ENCODE peak calls at places on chromosome 1, in nine cellular contexts. One of them, this sample, is unnamed. For H3K4me1, the result is how much of the 10 kb centered on the place peaks cover.

GRCh38 chr1:20290624-20291597 is at the start of gene VWA5B1:
- DNase-seq in OCI-LY7: no peak
- DNase-seq in A549: no peak
- DNase-seq in psoas muscle: no peak
- DNase-seq in testis: no peak
- DNase-seq in ovary: no peak
- DNase-seq in endodermal cell: peak
- DNase-seq in foreskin keratinocyte: no peak
- DNase-seq in SJSA1: no peak
- DNase-seq in this sample: no peak

GRCh38 chr1:61082336-61083013 is at the start of gene NFIA:
- DNase-seq in OCI-LY7: peak
- DNase-seq in A549: peak
- DNase-seq in psoas muscle: peak
- DNase-seq in testis: peak
- DNase-seq in ovary: peak
- DNase-seq in endodermal cell: peak
- DNase-seq in foreskin keratinocyte: no peak
- DNase-seq in SJSA1: no peak
- DNase-seq in this sample: peak

GRCh38 chr1:221778535-221779142 is 36.8 kb upstream of the DUSP10 start:
- DNase-seq in OCI-LY7: no peak
- DNase-seq in A549: no peak
- DNase-seq in psoas muscle: no peak
- DNase-seq in testis: no peak
- DNase-seq in ovary: no peak
- DNase-seq in endodermal cell: no peak
- DNase-seq in foreskin keratinocyte: no peak
- DNase-seq in SJSA1: no peak
- DNase-seq in this sample: no peak

GRCh38 chr1:66533804-66534745 is at the start of gene SGIP1:
- DNase-seq in OCI-LY7: no peak
- DNase-seq in A549: no peak
- DNase-seq in psoas muscle: peak
- DNase-seq in testis: peak
- DNase-seq in ovary: peak
- DNase-seq in endodermal cell: peak
- DNase-seq in foreskin keratinocyte: no peak
- DNase-seq in SJSA1: peak
- DNase-seq in this sample: peak

GRCh38 chr1:30191154-30191702 is 532.2 kb downstream of the MATN1 start:
- DNase-seq in OCI-LY7: peak
- DNase-seq in A549: peak
- DNase-seq in psoas muscle: peak
- DNase-seq in testis: no peak
- DNase-seq in ovary: peak
- DNase-seq in endodermal cell: peak
- DNase-seq in foreskin keratinocyte: peak
- DNase-seq in SJSA1: peak
- DNase-seq in this sample: no peak

GRCh38 chr1:230849451-230850194 is 18.7 kb downstream of the C1orf198 start:
- DNase-seq in OCI-LY7: no peak
- DNase-seq in A549: peak
- DNase-seq in psoas muscle: peak
- DNase-seq in testis: peak
- DNase-seq in ovary: peak
- DNase-seq in endodermal cell: no peak
- DNase-seq in foreskin keratinocyte: no peak
- DNase-seq in SJSA1: peak
- DNase-seq in this sample: peak

GRCh38 chr1:175146535-175147213 is 45.9 kb downstream of the KIAA0040 start:
- DNase-seq in OCI-LY7: peak
- DNase-seq in A549: peak
- DNase-seq in psoas muscle: peak
- DNase-seq in testis: peak
- DNase-seq in ovary: peak
- DNase-seq in endodermal cell: peak
- DNase-seq in foreskin keratinocyte: no peak
- DNase-seq in SJSA1: peak
- DNase-seq in this sample: peak

GRCh38 chr1:68384321-68384813 is 65.4 kb downstream of the RPE65 start:
- DNase-seq in OCI-LY7: no peak
- DNase-seq in A549: peak
- DNase-seq in psoas muscle: no peak
- DNase-seq in testis: no peak
- DNase-seq in ovary: no peak
- DNase-seq in endodermal cell: no peak
- DNase-seq in foreskin keratinocyte: peak
- DNase-seq in SJSA1: peak
- DNase-seq in this sample: no peak

GRCh38 chr1:47720100-47720499 is 277.1 kb downstream of the TRABD2B start:
- DNase-seq in OCI-LY7: no peak
- DNase-seq in A549: no peak
- DNase-seq in psoas muscle: no peak
- DNase-seq in testis: no peak
- DNase-seq in ovary: no peak
- DNase-seq in endodermal cell: peak
- DNase-seq in foreskin keratinocyte: no peak
- DNase-seq in SJSA1: no peak
- DNase-seq in this sample: no peak

GRCh38 chr1:169941982-169942830 is 48.5 kb upstream of the SCYL3 start:
- DNase-seq in OCI-LY7: no peak
- DNase-seq in A549: peak
- DNase-seq in psoas muscle: no peak
- DNase-seq in testis: peak
- DNase-seq in ovary: no peak
- DNase-seq in endodermal cell: no peak
- DNase-seq in foreskin keratinocyte: no peak
- DNase-seq in SJSA1: no peak
- DNase-seq in this sample: no peak

GRCh38 chr1:112110031-112110430 is 120.6 kb upstream of the KCND3 start:
- DNase-seq in OCI-LY7: no peak
- DNase-seq in A549: no peak
- DNase-seq in psoas muscle: no peak
- DNase-seq in testis: peak
- DNase-seq in ovary: no peak
- DNase-seq in endodermal cell: no peak
- DNase-seq in foreskin keratinocyte: peak
- DNase-seq in SJSA1: no peak
- DNase-seq in this sample: no peak

GRCh38 chr1:207670997-207671396 is 26.1 kb downstream of the CR1L start:
- DNase-seq in OCI-LY7: no peak
- DNase-seq in A549: no peak
- DNase-seq in psoas muscle: no peak
- DNase-seq in testis: no peak
- DNase-seq in ovary: no peak
- DNase-seq in endodermal cell: no peak
- DNase-seq in foreskin keratinocyte: no peak
- DNase-seq in SJSA1: no peak
- DNase-seq in this sample: no peak

GRCh38 chr1:224733021-224733911 is 117.1 kb downstream of the CNIH3 start:
- DNase-seq in OCI-LY7: no peak
- DNase-seq in A549: no peak
- DNase-seq in psoas muscle: peak
- DNase-seq in testis: peak
- DNase-seq in ovary: no peak
- DNase-seq in endodermal cell: no peak
- DNase-seq in foreskin keratinocyte: peak
- DNase-seq in SJSA1: peak
- DNase-seq in this sample: peak

GRCh38 chr1:93675931-93676330 is 5.7 kb downstream of the BCAR3 start:
- DNase-seq in OCI-LY7: no peak
- DNase-seq in A549: no peak
- DNase-seq in psoas muscle: no peak
- DNase-seq in testis: no peak
- DNase-seq in ovary: no peak
- DNase-seq in endodermal cell: no peak
- DNase-seq in foreskin keratinocyte: no peak
- DNase-seq in SJSA1: no peak
- DNase-seq in this sample: no peak

GRCh38 chr1:93677729-93678128 is 3.9 kb downstream of the BCAR3 start:
- DNase-seq in OCI-LY7: no peak
- DNase-seq in A549: no peak
- DNase-seq in psoas muscle: no peak
- DNase-seq in testis: no peak
- DNase-seq in ovary: no peak
- DNase-seq in endodermal cell: no peak
- DNase-seq in foreskin keratinocyte: no peak
- DNase-seq in SJSA1: no peak
- DNase-seq in this sample: no peak

GRCh38 chr1:93676424-93676823 is 5.2 kb downstream of the BCAR3 start:
- DNase-seq in OCI-LY7: no peak
- DNase-seq in A549: no peak
- DNase-seq in psoas muscle: peak
- DNase-seq in testis: no peak
- DNase-seq in ovary: no peak
- DNase-seq in endodermal cell: no peak
- DNase-seq in foreskin keratinocyte: no peak
- DNase-seq in SJSA1: peak
- DNase-seq in this sample: peak

GRCh38 chr1:93673159-93673657 is 8.4 kb downstream of the BCAR3 start:
- DNase-seq in OCI-LY7: no peak
- DNase-seq in A549: no peak
- DNase-seq in psoas muscle: no peak
- DNase-seq in testis: no peak
- DNase-seq in ovary: no peak
- DNase-seq in endodermal cell: no peak
- DNase-seq in foreskin keratinocyte: no peak
- DNase-seq in SJSA1: no peak
- DNase-seq in this sample: no peak

DNA sequence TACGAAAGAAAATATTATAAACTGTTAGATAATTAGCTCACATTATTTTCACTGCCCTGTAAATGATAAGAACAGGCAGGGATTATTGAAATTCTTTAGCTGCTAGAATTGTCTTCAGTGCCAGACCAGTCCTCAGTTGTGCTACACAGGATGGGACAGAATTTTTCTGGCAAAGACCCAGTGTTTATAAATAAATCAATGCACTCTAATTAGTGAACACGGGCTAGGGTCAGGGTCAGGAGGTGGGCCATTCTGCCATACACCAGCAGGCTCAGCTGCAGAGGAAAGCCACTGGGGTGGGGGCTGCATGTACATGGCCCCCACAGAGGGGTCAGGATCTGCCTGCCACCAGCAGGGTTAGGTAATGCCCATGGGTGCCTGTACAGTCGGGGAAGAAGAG is 6.4 kb downstream of the BCAR3 start:
- DNase-seq in OCI-LY7: no peak
- DNase-seq in A549: no peak
- DNase-seq in psoas muscle: no peak
- DNase-seq in testis: no peak
- DNase-seq in ovary: no peak
- DNase-seq in endodermal cell: no peak
- DNase-seq in foreskin keratinocyte: no peak
- DNase-seq in SJSA1: no peak
- DNase-seq in this sample: no peak
- H3K27ac ChIP-seq in OCI-LY7: no peak
- H3K27ac ChIP-seq in A549: peak
- H3K27ac ChIP-seq in psoas muscle: no peak
- H3K27ac ChIP-seq in testis: no peak
- H3K27ac ChIP-seq in ovary: no peak
- H3K27ac ChIP-seq in endodermal cell: no peak
- H3K27ac ChIP-seq in foreskin keratinocyte: no peak
- H3K27ac ChIP-seq in SJSA1: no peak
- H3K27ac ChIP-seq in this sample: peak

GRCh38 chr1:210263963-210264362 is 31.4 kb downstream of the SERTAD4 start:
- DNase-seq in OCI-LY7: no peak
- DNase-seq in A549: no peak
- DNase-seq in psoas muscle: no peak
- DNase-seq in testis: no peak
- DNase-seq in ovary: no peak
- DNase-seq in endodermal cell: no peak
- DNase-seq in foreskin keratinocyte: no peak
- DNase-seq in SJSA1: no peak
- DNase-seq in this sample: no peak
- H3K4me1 ChIP-seq in OCI-LY7: under half
- H3K4me1 ChIP-seq in A549: under half
- H3K4me1 ChIP-seq in psoas muscle: under half
- H3K4me1 ChIP-seq in testis: under half
- H3K4me1 ChIP-seq in ovary: under half
- H3K4me1 ChIP-seq in endodermal cell: under half
- H3K4me1 ChIP-seq in foreskin keratinocyte: under half
- H3K4me1 ChIP-seq in SJSA1: half or more
- H3K4me1 ChIP-seq in this sample: under half

GRCh38 chr1:151995774-151996173 is 2.1 kb upstream of the S100A10 start:
- DNase-seq in OCI-LY7: no peak
- DNase-seq in A549: peak
- DNase-seq in psoas muscle: no peak
- DNase-seq in testis: no peak
- DNase-seq in ovary: no peak
- DNase-seq in endodermal cell: no peak
- DNase-seq in foreskin keratinocyte: no peak
- DNase-seq in SJSA1: no peak
- DNase-seq in this sample: no peak
- H3K27ac ChIP-seq in OCI-LY7: no peak
- H3K27ac ChIP-seq in A549: peak
- H3K27ac ChIP-seq in psoas muscle: no peak
- H3K27ac ChIP-seq in testis: no peak
- H3K27ac ChIP-seq in ovary: no peak
- H3K27ac ChIP-seq in endodermal cell: no peak
- H3K27ac ChIP-seq in foreskin keratinocyte: peak
- H3K27ac ChIP-seq in SJSA1: peak
- H3K27ac ChIP-seq in this sample: no peak

GRCh38 chr1:227789881-227790400 is 25.5 kb upstream of the PRSS38 start:
- DNase-seq in OCI-LY7: no peak
- DNase-seq in A549: no peak
- DNase-seq in psoas muscle: no peak
- DNase-seq in testis: no peak
- DNase-seq in ovary: no peak
- DNase-seq in endodermal cell: peak
- DNase-seq in foreskin keratinocyte: no peak
- DNase-seq in SJSA1: no peak
- DNase-seq in this sample: no peak
- H3K4me1 ChIP-seq in OCI-LY7: under half
- H3K4me1 ChIP-seq in A549: under half
- H3K4me1 ChIP-seq in psoas muscle: under half
- H3K4me1 ChIP-seq in testis: under half
- H3K4me1 ChIP-seq in ovary: under half
- H3K4me1 ChIP-seq in endodermal cell: under half
- H3K4me1 ChIP-seq in foreskin keratinocyte: under half
- H3K4me1 ChIP-seq in SJSA1: under half
- H3K4me1 ChIP-seq in this sample: under half

GRCh38 chr1:55234016-55234415 is 18.9 kb upstream of the USP24 start:
- DNase-seq in OCI-LY7: no peak
- DNase-seq in A549: no peak
- DNase-seq in psoas muscle: no peak
- DNase-seq in testis: no peak
- DNase-seq in ovary: no peak
- DNase-seq in endodermal cell: no peak
- DNase-seq in foreskin keratinocyte: no peak
- DNase-seq in SJSA1: no peak
- DNase-seq in this sample: no peak
- H3K27ac ChIP-seq in OCI-LY7: no peak
- H3K27ac ChIP-seq in A549: no peak
- H3K27ac ChIP-seq in psoas muscle: no peak
- H3K27ac ChIP-seq in testis: no peak
- H3K27ac ChIP-seq in ovary: no peak
- H3K27ac ChIP-seq in endodermal cell: no peak
- H3K27ac ChIP-seq in foreskin keratinocyte: no peak
- H3K27ac ChIP-seq in SJSA1: no peak
- H3K27ac ChIP-seq in this sample: no peak

GRCh38 chr1:205447457-205448415 is 8.1 kb downstream of the BLACAT1 start:
- DNase-seq in OCI-LY7: no peak
- DNase-seq in A549: no peak
- DNase-seq in psoas muscle: no peak
- DNase-seq in testis: peak
- DNase-seq in ovary: peak
- DNase-seq in endodermal cell: peak
- DNase-seq in foreskin keratinocyte: no peak
- DNase-seq in SJSA1: no peak
- DNase-seq in this sample: no peak
- H3K4me1 ChIP-seq in OCI-LY7: under half
- H3K4me1 ChIP-seq in A549: under half
- H3K4me1 ChIP-seq in psoas muscle: under half
- H3K4me1 ChIP-seq in testis: half or more
- H3K4me1 ChIP-seq in ovary: under half
- H3K4me1 ChIP-seq in endodermal cell: half or more
- H3K4me1 ChIP-seq in foreskin keratinocyte: under half
- H3K4me1 ChIP-seq in SJSA1: under half
- H3K4me1 ChIP-seq in this sample: under half

This sample was measured in right cardiac atrium.